ENCODE peak calls at places on chromosomes 4 and X, in four cellular contexts. W is mucosa of descending colon; A is CD8-positive, alpha-beta T cell; Z is Panc1. C is an unnamed sample. For H3K4me1, the result is how much of the 10 kb centered on the place peaks cover.

GRCh38 chrX:110145854-110146253 is 142.9 kb downstream of the TMEM164 start:
- DNase-seq in W (no peak), A (no peak), Z (no peak), C (peak)

GRCh38 chrX:74449937-74450330 is 28.6 kb downstream of the SLC16A2 start:
- DNase-seq in Z (peak), A (no peak), W (no peak), C (peak)

GRCh38 chrX:68409154-68409553 is 24.1 kb downstream of the OPHN1 start:
- DNase-seq in W (no peak), Z (no peak), A (no peak), C (no peak)

GRCh38 chrX:150007356-150007755 is 69.1 kb upstream of the EOLA2 start:
- DNase-seq in W (no peak), Z (no peak), A (no peak), C (no peak)

GRCh38 chr4:124389591-124389990 is 322.9 kb downstream of the ANKRD50 start:
- DNase-seq in A (no peak), W (no peak), Z (no peak), C (no peak)

GRCh38 chr4:101696276-101697010 is 94.1 kb upstream of the BANK1 start:
- DNase-seq in W (no peak), Z (no peak), A (no peak), C (no peak)

GRCh38 chrX:46574337-46574940 is 874 bp downstream of the CHST7 start:
- DNase-seq in W (no peak), A (no peak), Z (no peak), C (peak)

GRCh38 chr4:74624351-74625151 is 169.8 kb downstream of the BTC start:
- DNase-seq in W (no peak), Z (peak), A (no peak), C (peak)

GRCh38 chr4:108433832-108434231 is 186.5 kb upstream of the RPL34 start:
- DNase-seq in A (peak), W (no peak), Z (no peak), C (peak)

GRCh38 chr4:41028392-41029076 is 185.8 kb downstream of the APBB2 start:
- DNase-seq in W (no peak), A (no peak), Z (no peak), C (peak)

GRCh38 chr4:184617611-184618196 is 31.5 kb downstream of the CASP3 start:
- DNase-seq in W (no peak), A (no peak), Z (no peak), C (no peak)

GRCh38 chr4:7844247-7844991 is 95.2 kb downstream of the AFAP1 start:
- DNase-seq in W (peak), A (peak), Z (no peak), C (peak)

GRCh38 chr4:153649572-153649991 is 34.5 kb upstream of the TLR2 start:
- DNase-seq in W (no peak), A (no peak), Z (no peak), C (peak)

GRCh38 chrX:153688900-153689590 is 1.3 kb downstream of the SLC6A8 start:
- DNase-seq in W (no peak), Z (no peak), A (no peak), C (peak)

GRCh38 chr4:183408791-183409190 is 35.6 kb upstream of the CDKN2AIP start:
- DNase-seq in Z (no peak), W (peak), A (no peak), C (no peak)

GRCh38 chr4:8921465-8921864 is 49.8 kb upstream of the HMX1 start:
- DNase-seq in Z (no peak), A (no peak), W (no peak), C (no peak)

GRCh38 chr4:53380221-53380620 is 2.8 kb downstream of the FIP1L1 start:
- DNase-seq in A (no peak), Z (no peak), W (no peak), C (peak)

GRCh38 chr4:37956941-37957340 is 3.3 kb upstream of the PTTG2 start:
- DNase-seq in W (no peak), Z (no peak), A (no peak), C (no peak)

GRCh38 chrX:11509786-11510185 is 155.9 kb downstream of the ARHGAP6 start:
- DNase-seq in Z (no peak), W (no peak), A (no peak), C (no peak)

GRCh38 chr4:42513748-42514490 is 116.6 kb downstream of the SHISA3 start:
- DNase-seq in Z (no peak), W (no peak), A (no peak), C (no peak)

GRCh38 chrX:106897259-106897658 is 5.9 kb downstream of the RIPPLY1 start:
- DNase-seq in W (no peak), Z (no peak), A (no peak), C (peak)

GRCh38 chrX:88828011-88828410 is 81.0 kb downstream of the CPXCR1 start:
- DNase-seq in Z (no peak), W (no peak), A (no peak), C (no peak)

GRCh38 chr4:80498725-80499124 is 163.2 kb downstream of the CFAP299 start:
- DNase-seq in W (no peak), A (no peak), Z (no peak), C (no peak)

GRCh38 chrX:31423575-31424284 is 351.9 kb upstream of the FTHL17 start:
- DNase-seq in A (no peak), W (no peak), Z (no peak), C (peak)

GRCh38 chr4:138897818-138898226 is 117.8 kb upstream of the NOCT start:
- DNase-seq in Z (peak), W (no peak), A (no peak), C (peak)

GRCh38 chr4:1136028-1136427 is 22.7 kb upstream of the RNF212 start:
- DNase-seq in W (peak), A (no peak), Z (no peak), C (no peak)

GRCh38 chr4:6622744-6623143 is 17.7 kb upstream of the MRFAP1 start:
- DNase-seq in Z (no peak), W (no peak), A (no peak), C (no peak)

GRCh38 chr4:6619466-6620255 is 20.8 kb upstream of the MRFAP1 start:
- DNase-seq in Z (no peak), A (no peak), W (no peak), C (no peak)

GRCh38 chr4:6620296-6620695 is 20.2 kb upstream of the MRFAP1 start:
- DNase-seq in Z (no peak), A (no peak), W (no peak), C (no peak)

GRCh38 chr4:6621556-6621927 is 18.9 kb upstream of the MRFAP1 start:
- DNase-seq in A (no peak), W (no peak), Z (no peak), C (no peak)

GRCh38 chr4:6620891-6621555 is 19.5 kb upstream of the MRFAP1 start:
- DNase-seq in Z (no peak), W (no peak), A (no peak), C (no peak)
- H3K4me1 ChIP-seq in Z (under half), W (under half), A (under half), C (under half)

GRCh38 chrX:140661657-140662056 is 47.9 kb upstream of the LINC00632 start:
- DNase-seq in A (no peak), Z (no peak), W (no peak), C (peak)

DNA sequence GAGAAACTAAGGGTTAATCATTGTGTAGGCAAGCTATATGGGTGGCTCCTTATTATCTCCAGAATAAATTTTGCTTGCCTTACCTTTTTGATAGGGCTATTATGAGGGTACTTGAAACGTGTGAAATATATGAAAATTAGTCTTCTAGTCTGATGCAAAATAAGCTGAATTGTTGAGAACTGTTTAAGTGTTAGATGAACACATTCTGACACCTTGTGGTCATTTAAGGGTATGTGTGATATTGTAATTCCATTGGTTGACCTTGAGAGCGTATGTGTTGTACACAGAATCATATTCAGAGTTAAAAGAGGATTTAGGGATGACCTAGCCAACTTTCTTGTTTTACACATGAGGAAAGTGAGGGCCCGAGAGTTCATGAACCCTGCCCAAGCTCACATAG is 44.6 kb upstream of the LINC00632 start:
- DNase-seq in W (no peak), Z (peak), A (no peak), C (peak)
- H3K4me1 ChIP-seq in W (under half), Z (under half), A (under half), C (under half)

DNA sequence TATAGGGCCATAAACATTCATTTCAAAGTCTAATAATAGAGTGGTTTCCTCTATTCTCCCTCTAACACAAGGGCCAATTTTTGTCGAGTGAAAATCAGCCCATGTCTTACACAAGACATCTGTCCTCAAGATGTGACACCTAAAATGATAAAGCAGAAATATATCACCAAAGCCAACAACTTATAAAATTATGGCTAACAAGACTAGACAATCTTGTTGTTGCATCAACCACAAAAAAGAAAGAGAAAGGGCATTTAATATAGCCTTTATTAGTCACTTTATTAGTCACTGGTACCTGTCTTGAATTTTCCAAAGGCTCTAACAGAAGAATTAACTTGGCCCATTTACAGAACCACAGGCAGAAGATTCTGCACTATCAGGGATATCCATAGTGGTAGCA is 161.6 kb downstream of the SMIM20 start:
- DNase-seq in W (no peak), Z (no peak), A (no peak), C (no peak)
- H3K4me1 ChIP-seq in W (under half), Z (under half), A (under half), C (under half)

GRCh38 chr4:140102406-140102805 is 51.6 kb downstream of the MAML3 start:
- DNase-seq in A (no peak), W (no peak), Z (no peak), C (peak)
- H3K4me1 ChIP-seq in A (under half), W (under half), Z (under half), C (under half)